ENCODE peak calls at places on chromosomes 4 and X, in four cellular contexts. D, L, H and A are unnamed samples.

GRCh38 chr4:125016892-125017299 is 297.9 kb upstream of the FAT4 start:
- DNase-seq in D (no peak), L (no peak), H (no peak), A (no peak)

GRCh38 chr4:165359501-165359900 is 19.3 kb upstream of the CPE start:
- DNase-seq in D (no peak), L (no peak), H (no peak), A (peak; percentile 49)

GRCh38 chrX:39900788-39901170 is 197.0 kb downstream of the BCOR start:
- DNase-seq in D (no peak), L (no peak), H (peak; percentile 67), A (no peak)

GRCh38 chrX:69031181-69031580 is 134.1 kb downstream of the PJA1 start:
- DNase-seq in D (no peak), L (peak; percentile 23), H (peak; percentile 75), A (no peak)

GRCh38 chr4:120066182-120066524 is 495 bp downstream of the MAD2L1 start:
- DNase-seq in D (no peak), L (no peak), H (no peak), A (peak; percentile 58)

GRCh38 chr4:109009909-109010308 is 247.1 kb upstream of the ETNPPL start:
- DNase-seq in D (peak; percentile 84), L (no peak), H (no peak), A (peak; percentile 66)

GRCh38 chrX:19791562-19791961 is 95.8 kb downstream of the SH3KBP1 start:
- DNase-seq in D (peak; percentile 25), L (no peak), H (no peak), A (peak; percentile 39)

GRCh38 chr4:126530996-126531585 is 1101.7 kb upstream of the INTU start:
- DNase-seq in D (peak; percentile 2), L (peak; percentile 23), H (no peak), A (peak; percentile 54)

GRCh38 chr4:184248216-184248615 is 30.5 kb upstream of the ENPP6 start:
- DNase-seq in D (no peak), L (no peak), H (no peak), A (no peak)

GRCh38 chrX:45806410-45807121 is 605.9 kb upstream of the DIPK2B start:
- DNase-seq in D (peak; percentile 92), L (peak; percentile 71), H (no peak), A (peak; percentile 97)

GRCh38 chrX:49308604-49309269 is 5.3 kb downstream of the GAGE10 start:
- DNase-seq in D (no peak), L (peak; percentile 2), H (no peak), A (no peak)

GRCh38 chrX:47179221-47179927 is 14.3 kb upstream of the UBA1 start:
- DNase-seq in D (no peak), L (no peak), H (peak; percentile 31), A (no peak)
- H3K9ac ChIP-seq in D (no peak overlapping the region), L (no peak overlapping the region), H (no peak overlapping the region), A (no peak overlapping the region)

DNA sequence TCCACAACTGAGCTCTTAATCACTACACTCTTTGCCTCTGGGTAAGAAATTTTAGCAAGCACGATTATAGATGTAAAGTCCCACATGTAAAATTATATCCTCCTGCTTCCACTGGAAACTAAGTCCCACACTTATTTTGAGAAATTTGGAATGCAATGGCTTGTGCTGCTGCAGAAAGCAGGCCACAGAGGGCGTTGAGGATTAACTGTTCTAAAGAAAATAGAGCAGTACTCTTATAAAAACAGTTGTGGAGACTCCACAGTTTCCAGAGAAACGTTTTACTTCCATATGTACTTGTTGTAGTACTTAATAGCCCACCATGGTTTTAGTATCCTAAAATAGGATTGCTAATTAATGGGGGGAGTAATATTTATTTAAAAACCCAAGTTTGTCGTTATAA is 1.7 kb upstream of the CENPC start:
- DNase-seq in D (no peak), L (no peak), H (no peak), A (no peak)
- TF ChIP-seq CTCF in D (no peak), L (no peak), H (no peak), A (no peak)

DNA sequence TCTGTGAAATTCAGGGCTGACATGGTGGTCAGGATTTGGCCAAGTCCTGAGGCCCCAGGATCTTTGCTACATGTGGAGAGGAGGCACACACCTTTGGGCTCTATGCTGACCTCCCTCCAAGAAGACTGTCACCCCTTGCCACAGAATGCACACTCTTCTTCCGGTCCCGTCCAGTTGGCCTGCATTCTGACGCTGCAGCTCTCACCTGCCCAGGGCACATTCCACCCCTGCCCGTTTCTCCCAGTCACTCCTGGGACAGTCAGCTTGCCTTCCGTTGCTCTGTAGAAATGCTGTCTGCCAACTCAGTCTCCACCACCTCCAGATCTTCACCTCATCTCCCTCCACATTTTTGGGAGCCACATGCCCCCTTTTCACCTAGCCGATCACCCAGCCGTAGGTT is 76.7 kb downstream of the SHROOM2 start:
- DNase-seq in D (no peak), L (no peak), H (no peak), A (no peak)
- H3K9ac ChIP-seq in D (no peak overlapping the region), L (no peak overlapping the region), H (no peak overlapping the region), A (no peak overlapping the region)

GRCh38 chr4:157045507-157046127 is 30.3 kb upstream of the GLRB start:
- DNase-seq in D (peak; percentile 80), L (peak; percentile 71), H (peak; percentile 54), A (peak; percentile 63)

GRCh38 chr4:157048248-157048647 is 27.7 kb upstream of the GLRB start:
- DNase-seq in D (peak; percentile 88), L (no peak), H (no peak), A (peak; percentile 78)

GRCh38 chr4:157040380-157040779 is 35.6 kb upstream of the GLRB start:
- DNase-seq in D (no peak), L (no peak), H (no peak), A (no peak)

DNA sequence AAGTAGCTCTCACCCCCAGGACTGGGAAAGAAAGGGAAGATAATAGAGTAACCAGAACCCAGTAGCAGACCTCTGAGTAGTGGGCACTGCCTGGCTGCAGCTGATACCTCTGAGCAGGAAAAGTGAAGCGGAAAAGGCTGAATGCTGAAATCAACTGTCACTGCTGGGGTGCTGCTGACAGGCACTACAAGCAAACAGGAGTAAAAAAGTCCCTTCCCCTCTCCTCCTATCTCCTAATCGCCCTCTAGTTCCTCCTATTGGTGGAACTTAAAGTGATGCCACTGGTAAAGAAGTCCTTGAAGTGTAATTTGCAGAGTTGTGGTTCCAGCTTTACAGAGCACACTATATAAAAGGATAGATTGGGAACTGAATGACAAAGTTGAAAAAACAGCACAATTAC is 32.8 kb upstream of the GLRB start:
- DNase-seq in D (peak; percentile 51), L (peak; percentile 20), H (peak; percentile 73), A (peak; percentile 47)
- TF ChIP-seq CTCF in D (peak; percentile 34), L (no peak), H (peak; percentile 50), A (peak; percentile 36)

GRCh38 chrX:57137481-57137880 is 284 bp upstream of the SPIN2A start:
- DNase-seq in D (no peak), L (no peak), H (no peak), A (no peak)
- H3K9ac ChIP-seq in D (peak overlapping the region; percentile 37), L (no peak overlapping the region), H (no peak overlapping the region), A (no peak overlapping the region)

GRCh38 chr4:107518076-107518475 is 202.0 kb downstream of the PAPSS1 start:
- DNase-seq in D (no peak), L (no peak), H (no peak), A (no peak)

GRCh38 chr4:107520368-107520767 is 199.7 kb downstream of the PAPSS1 start:
- DNase-seq in D (no peak), L (no peak), H (no peak), A (no peak)

DNA sequence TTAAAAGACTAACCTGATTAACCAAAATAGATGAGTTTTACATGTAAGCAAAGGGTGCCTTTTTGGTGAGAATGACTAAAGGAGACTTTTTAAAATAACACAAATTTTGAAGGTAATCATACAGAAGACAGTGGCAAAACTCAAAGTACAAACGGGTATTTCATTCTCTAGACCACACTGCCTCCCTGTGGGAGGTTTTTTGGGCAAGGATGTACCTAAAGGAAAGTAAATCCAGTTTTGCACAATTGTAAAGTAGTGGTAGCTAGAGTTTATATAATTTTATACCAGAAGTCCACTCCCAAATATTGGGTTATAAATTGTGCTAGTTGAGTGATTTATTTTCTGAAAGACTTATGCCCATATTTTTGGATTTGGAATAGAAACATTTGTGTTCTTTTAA is 201.0 kb downstream of the PAPSS1 start:
- DNase-seq in D (peak; percentile 5), L (peak; percentile 44), H (peak; percentile 68), A (no peak)
- TF ChIP-seq CTCF in D (peak; percentile 42), L (peak; percentile 29), H (peak; percentile 86), A (peak; percentile 52)

DNA sequence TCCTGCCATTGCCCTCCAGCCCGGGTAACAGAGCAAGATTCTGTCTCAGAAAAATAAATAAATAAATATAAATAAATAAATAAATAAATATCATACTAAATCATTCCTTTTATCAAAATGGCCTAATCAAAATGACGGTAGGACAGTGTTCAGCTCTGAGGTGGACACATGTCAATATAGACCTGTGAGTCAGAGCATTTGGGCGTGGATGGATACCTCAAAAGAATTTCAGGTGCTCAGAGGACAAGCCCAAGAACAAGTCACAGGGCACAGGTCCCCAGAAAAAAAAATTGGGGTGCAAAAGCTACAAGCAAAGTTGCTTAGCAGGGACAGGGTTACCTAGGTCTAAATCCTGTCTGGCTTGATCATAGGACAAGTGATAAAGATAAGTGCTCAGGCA is 204.7 kb upstream of the HS3ST1 start:
- DNase-seq in D (no peak), L (no peak), H (no peak), A (no peak)
- H3K9ac ChIP-seq in D (no peak overlapping the region), L (no peak overlapping the region), H (no peak overlapping the region), A (no peak overlapping the region)

GRCh38 chr4:141258558-141258957 is 37.9 kb downstream of the ZNF330 start:
- DNase-seq in D (no peak), L (no peak), H (no peak), A (no peak)

GRCh38 chr4:141255016-141255415 is 34.3 kb downstream of the ZNF330 start:
- DNase-seq in D (peak; percentile 46), L (no peak), H (no peak), A (no peak)

DNA sequence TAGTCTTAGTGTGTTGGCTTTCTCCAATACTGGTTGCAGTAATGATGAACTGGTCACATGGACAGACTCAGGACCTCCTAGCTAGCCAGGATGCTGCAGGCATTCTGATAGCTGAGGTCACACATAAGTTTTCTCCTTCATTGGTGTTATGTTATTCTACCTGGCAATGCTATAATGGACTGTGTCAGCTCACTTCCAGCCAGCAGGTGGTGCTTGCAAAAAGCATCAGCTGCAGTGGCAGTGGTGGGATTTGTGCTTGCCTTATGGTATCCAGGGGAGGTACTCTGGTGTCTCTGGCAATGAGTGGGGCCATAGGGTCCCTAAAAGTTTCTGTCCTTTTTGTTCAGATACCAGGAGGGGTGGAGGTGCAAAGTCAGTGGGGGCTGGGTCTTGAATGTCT is 33.6 kb downstream of the ZNF330 start:
- DNase-seq in D (no peak), L (no peak), H (peak; percentile 65), A (no peak)
- TF ChIP-seq CTCF in D (no peak), L (no peak), H (peak; percentile 73), A (no peak)

DNA sequence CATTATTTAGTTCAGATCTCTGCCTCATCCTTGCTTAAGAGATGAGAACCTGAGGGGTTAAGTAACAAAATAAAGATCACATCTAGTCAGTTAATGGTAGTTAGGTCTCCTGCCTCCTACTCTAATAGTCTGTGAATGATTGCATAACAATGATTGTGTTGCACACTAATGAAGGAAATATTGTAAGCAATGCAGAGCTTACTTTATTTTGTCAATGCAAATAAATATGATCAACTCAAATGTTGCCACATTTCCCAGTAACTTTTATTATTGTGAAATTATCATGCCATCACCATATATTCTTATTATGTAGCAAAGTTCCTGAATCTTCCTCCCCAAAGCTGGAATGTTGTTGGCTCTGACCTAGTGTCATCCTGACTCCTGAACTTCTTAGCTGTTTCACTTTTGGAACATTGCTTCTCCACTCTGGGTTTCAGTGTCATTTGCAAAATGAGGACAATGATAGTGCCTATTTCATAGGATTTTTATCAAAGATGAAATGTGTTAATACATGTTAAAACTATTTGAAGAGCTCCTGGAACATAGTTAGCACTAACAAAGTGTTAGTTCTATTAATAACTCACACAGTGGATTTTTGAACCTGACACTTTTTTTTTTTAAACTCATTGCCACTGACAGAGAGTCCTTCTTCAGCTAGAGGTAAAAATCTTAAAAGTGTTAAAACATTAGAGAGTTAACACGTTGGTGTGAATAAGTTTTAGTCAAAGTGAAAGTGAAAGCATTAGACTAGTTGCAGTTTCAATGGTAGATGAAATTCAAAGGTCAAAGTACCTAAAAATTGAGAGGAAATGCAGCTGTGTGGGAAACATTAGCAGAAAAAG is 17.2 kb upstream of the GABRA4 start:
- DNase-seq in D (no peak), L (no peak), H (no peak), A (no peak)
- H3K9ac ChIP-seq in D (no peak overlapping the region), L (no peak overlapping the region), H (no peak overlapping the region), A (no peak overlapping the region)